ENCODE peak calls at places on chromosomes 5 and 9, in nine cellular contexts. G is T follicular helper cell; W is amniotic stem cell; T is HEK293T; X is kidney; C is activated CD4-positive, alpha-beta T cell treated with anti-CD3 and anti-CD28 coated beads for 48 hours; Y is GM23248; A is brain pericyte; K is T-cell. L is an unnamed sample.

GRCh38 chr9:34493972-34494535 is 28.7 kb downstream of the ENHO start:
- DNase-seq in G (no peak), W (no peak), T (peak), X (no peak), C (peak), Y (peak), A (no peak), K (peak), L (no peak)

GRCh38 chr9:15142903-15143534 is 164.0 kb downstream of the TTC39B start:
- DNase-seq in G (no peak), W (peak), T (peak), X (no peak), C (peak), Y (peak), A (no peak), K (peak), L (no peak)

GRCh38 chr5:139951296-139951924 is 91.7 kb downstream of the NRG2 start:
- DNase-seq in G (no peak), W (no peak), T (no peak), X (no peak), C (no peak), Y (no peak), A (no peak), K (no peak), L (no peak)

GRCh38 chr5:73153513-73153912 is 19.5 kb upstream of the TMEM174 start:
- DNase-seq in G (no peak), W (no peak), T (no peak), X (no peak), C (no peak), Y (no peak), A (no peak), K (no peak), L (no peak)

GRCh38 chr5:133675376-133676154 is 63.2 kb upstream of the FSTL4 start:
- DNase-seq in G (no peak), W (no peak), T (no peak), X (no peak), C (no peak), Y (no peak), A (no peak), K (no peak), L (no peak)

GRCh38 chr5:160175438-160176218 is 53.7 kb upstream of the FABP6 start:
- DNase-seq in G (no peak), W (no peak), T (no peak), X (no peak), C (no peak), Y (peak), A (no peak), K (no peak), L (no peak)

GRCh38 chr5:35303152-35303551 is 72.9 kb upstream of the PRLR start:
- DNase-seq in G (no peak), W (no peak), T (no peak), X (no peak), C (no peak), Y (no peak), A (no peak), K (no peak), L (no peak)

GRCh38 chr5:43227655-43228054 is 35.6 kb downstream of the NIM1K start:
- DNase-seq in G (no peak), W (no peak), T (no peak), X (no peak), C (no peak), Y (peak), A (no peak), K (no peak), L (no peak)

GRCh38 chr5:35903631-35904203 is 34.7 kb downstream of the CAPSL start:
- DNase-seq in G (no peak), W (no peak), T (no peak), X (no peak), C (peak), Y (no peak), A (no peak), K (no peak), L (no peak)

GRCh38 chr5:20367178-20367577 is 379.2 kb upstream of the CDH18 start:
- DNase-seq in G (no peak), W (no peak), T (no peak), X (no peak), C (no peak), Y (no peak), A (no peak), K (no peak), L (no peak)

GRCh38 chr9:13279284-13280162 is at the start of gene MPDZ:
- DNase-seq in G (no peak), W (no peak), T (peak), X (peak), C (no peak), Y (peak), A (no peak), K (no peak), L (no peak)

GRCh38 chr9:127825319-127826051 is 22.8 kb downstream of the FPGS start:
- DNase-seq in G (no peak), W (no peak), T (peak), X (peak), C (no peak), Y (no peak), A (no peak), K (no peak), L (no peak)

GRCh38 chr5:93582677-93583524 is at the start of gene NR2F1:
- DNase-seq in G (no peak), W (peak), T (peak), X (peak), C (peak), Y (peak), A (peak), K (no peak), L (no peak)

GRCh38 chr9:111386386-111386785 is 56.4 kb upstream of the OR2K2 start:
- DNase-seq in G (no peak), W (no peak), T (no peak), X (no peak), C (no peak), Y (peak), A (no peak), K (no peak), L (no peak)

GRCh38 chr5:80406980-80407734 is 707 bp upstream of the ZFYVE16 start:
- DNase-seq in G (no peak), W (no peak), T (no peak), X (no peak), C (peak), Y (peak), A (no peak), K (no peak), L (no peak)

GRCh38 chr9:2241461-2241874 is 226.3 kb downstream of the SMARCA2 start:
- DNase-seq in G (no peak), W (no peak), T (peak), X (peak), C (peak), Y (peak), A (no peak), K (no peak), L (no peak)

GRCh38 chr5:147072591-147072990 is 162.2 kb upstream of the STK32A start:
- DNase-seq in G (no peak), W (no peak), T (no peak), X (no peak), C (no peak), Y (no peak), A (no peak), K (no peak), L (no peak)

GRCh38 chr5:59660737-59661136 is 232.8 kb downstream of the PDE4D start:
- DNase-seq in G (no peak), W (no peak), T (peak), X (no peak), C (no peak), Y (peak), A (no peak), K (no peak), L (peak)

GRCh38 chr5:180291943-180292831 is at the start of gene MAPK9:
- DNase-seq in G (peak), W (peak), T (peak), X (peak), C (peak), Y (peak), A (no peak), K (peak), L (peak)

GRCh38 chr9:34994429-34995287 is 5.1 kb downstream of the DNAJB5 start:
- DNase-seq in G (no peak), W (no peak), T (peak), X (no peak), C (no peak), Y (peak), A (no peak), K (no peak), L (no peak)

GRCh38 chr9:83385317-83385716 is 152.9 kb downstream of the FRMD3 start:
- DNase-seq in G (no peak), W (no peak), T (no peak), X (no peak), C (no peak), Y (peak), A (no peak), K (no peak), L (no peak)

GRCh38 chr9:116686693-116687073 is 422 bp upstream of the TRIM32 start:
- DNase-seq in G (no peak), W (no peak), T (no peak), X (no peak), C (peak), Y (peak), A (no peak), K (peak), L (no peak)